ENCODE peak calls at places on chromosome 9, in ten cellular contexts. B, C, Q, K, W, I, E, T, X and F are unnamed samples.

GRCh38 chr9:89330513-89330912 is 12.2 kb downstream of the SECISBP2 start:
- DNase-seq in C (no peak), I (no peak), X (no peak), Q (no peak), W (no peak), K (no peak), B (no peak), E (no peak), T (no peak), F (no peak)

GRCh38 chr9:133100518-133101355 is 20.3 kb downstream of the RALGDS start:
- DNase-seq in B (no peak), Q (no peak), T (no peak), I (peak), C (no peak), W (no peak), X (no peak), K (no peak), E (no peak), F (no peak)

GRCh38 chr9:93893899-93894690 is 61.1 kb downstream of the BARX1 start:
- DNase-seq in B (no peak), C (no peak), K (no peak), T (no peak), W (no peak), I (no peak), E (no peak), X (peak), Q (peak), F (peak)

GRCh38 chr9:6969805-6970204 is 212.0 kb downstream of the KDM4C start:
- DNase-seq in I (no peak), T (no peak), E (no peak), W (no peak), X (no peak), K (no peak), Q (no peak), C (no peak), B (no peak), F (no peak)

GRCh38 chr9:35470894-35471293 is 19.0 kb upstream of the RUSC2 start:
- DNase-seq in T (peak), E (no peak), X (no peak), B (peak), W (peak), K (no peak), I (no peak), C (peak), Q (no peak), F (no peak)

GRCh38 chr9:95242613-95243012 is 74.9 kb downstream of the FANCC start:
- DNase-seq in E (no peak), Q (no peak), B (no peak), T (no peak), X (no peak), C (no peak), K (no peak), W (no peak), I (no peak), F (no peak)

GRCh38 chr9:20242767-20243166 is 379.5 kb downstream of the MLLT3 start:
- DNase-seq in Q (no peak), W (no peak), X (no peak), C (no peak), I (no peak), T (no peak), B (no peak), E (no peak), K (no peak), F (no peak)

GRCh38 chr9:91905958-91906585 is 44.0 kb downstream of the ROR2 start:
- DNase-seq in T (no peak), E (peak), K (no peak), C (no peak), B (no peak), W (no peak), Q (no peak), X (no peak), I (no peak), F (no peak)

GRCh38 chr9:124311283-124311682 is 53.5 kb downstream of the NEK6 start:
- DNase-seq in W (no peak), X (no peak), K (no peak), Q (no peak), E (no peak), B (no peak), C (no peak), T (no peak), I (no peak), F (no peak)

GRCh38 chr9:95316794-95317118 is 753 bp downstream of the FANCC start:
- DNase-seq in K (no peak), X (peak), C (peak), T (peak), W (peak), B (peak), Q (peak), E (peak), I (peak), F (peak)

GRCh38 chr9:119318371-119318770 is 50.9 kb downstream of the BRINP1 start:
- DNase-seq in K (no peak), B (no peak), I (no peak), X (no peak), T (no peak), E (no peak), W (no peak), C (no peak), Q (no peak), F (no peak)

GRCh38 chr9:121050128-121050988 is at the start of gene C5:
- DNase-seq in W (no peak), X (no peak), I (no peak), E (no peak), T (no peak), K (no peak), B (peak), Q (no peak), C (peak), F (no peak)

GRCh38 chr9:130770679-130771442 is 64.2 kb upstream of the ABL1 start:
- DNase-seq in W (peak), X (peak), B (peak), E (peak), K (no peak), T (peak), C (peak), I (no peak), Q (peak), F (peak)

GRCh38 chr9:96514108-96514824 is 64.3 kb downstream of the HABP4 start:
- DNase-seq in I (no peak), B (no peak), T (peak), Q (no peak), E (no peak), K (no peak), W (peak), X (no peak), C (no peak), F (no peak)

GRCh38 chr9:75615284-75615683 is 275.2 kb upstream of the PCSK5 start:
- DNase-seq in I (no peak), T (no peak), B (no peak), K (no peak), E (no peak), W (no peak), C (no peak), Q (no peak), X (peak), F (peak)

GRCh38 chr9:98793031-98793430 is 3.3 kb downstream of the ANKS6 start:
- DNase-seq in C (no peak), E (no peak), T (no peak), X (peak), Q (no peak), I (no peak), W (no peak), K (no peak), B (no peak), F (peak)

GRCh38 chr9:23153058-23153457 is 673.0 kb downstream of the ELAVL2 start:
- DNase-seq in I (no peak), E (peak), K (no peak), Q (no peak), T (no peak), X (no peak), C (peak), B (no peak), W (no peak), F (no peak)

GRCh38 chr9:137234055-137234697 is 3.5 kb downstream of the SLC34A3 start:
- DNase-seq in E (no peak), X (no peak), Q (no peak), T (no peak), C (no peak), K (no peak), B (no peak), I (no peak), W (no peak), F (no peak)

GRCh38 chr9:123087359-123087888 is 54.0 kb downstream of the GPR21 start:
- DNase-seq in W (no peak), T (no peak), B (no peak), E (no peak), I (no peak), X (no peak), K (no peak), C (no peak), Q (no peak), F (peak)

GRCh38 chr9:109880276-109881169 is 100.5 kb downstream of the PALM2AKAP2 start:
- DNase-seq in X (no peak), K (no peak), C (peak), E (peak), Q (no peak), W (no peak), B (no peak), T (no peak), I (no peak), F (no peak)

GRCh38 chr9:101486693-101487442 is 46.8 kb upstream of the RNF20 start:
- DNase-seq in W (peak), I (peak), T (peak), C (peak), K (no peak), E (no peak), X (peak), Q (peak), B (peak), F (peak)

GRCh38 chr9:87887661-87888480 is 5.2 kb downstream of the SPATA31E1 start:
- DNase-seq in T (no peak), C (no peak), E (no peak), K (no peak), Q (no peak), B (no peak), I (no peak), W (no peak), X (no peak), F (no peak)

GRCh38 chr9:72012642-72013041 is 47.8 kb downstream of the C9orf57 start:
- DNase-seq in K (no peak), Q (no peak), X (no peak), C (no peak), E (peak), T (no peak), I (no peak), B (no peak), W (no peak), F (no peak)

GRCh38 chr9:121499427-121500164 is at the start of gene GGTA1:
- DNase-seq in T (peak), X (peak), Q (no peak), I (peak), W (peak), C (peak), E (peak), B (peak), K (no peak), F (peak)

GRCh38 chr9:135463140-135463539 is 16.4 kb upstream of the PPP1R26 start:
- DNase-seq in E (peak), Q (no peak), B (no peak), K (no peak), C (peak), W (no peak), X (no peak), T (peak), I (no peak), F (no peak)

GRCh38 chr9:136690841-136691261 is 3.6 kb upstream of the AGPAT2 start:
- DNase-seq in E (peak), C (no peak), Q (no peak), W (no peak), K (no peak), I (peak), X (peak), T (no peak), B (no peak), F (no peak)

GRCh38 chr9:97598461-97599288 is 34.5 kb downstream of the TSTD2 start:
- DNase-seq in C (peak), X (peak), B (peak), T (peak), Q (peak), I (no peak), E (peak), K (no peak), W (peak), F (peak)